ENCODE peak calls at places on chromosome 5, in six cellular contexts. S is cardiac fibroblast; U is epithelial cell of esophagus; W is lower lobe of right lung; J is CD8-positive, alpha-beta T cell; K is lung. L is an unnamed sample.

GRCh38 chr5:132850066-132850465 is 16.2 kb downstream of the GDF9 start:
- DNase-seq in S (peak), U (no peak), W (no peak), J (no peak), K (no peak), L (no peak)

GRCh38 chr5:52693279-52693678 is 94.4 kb upstream of the ITGA1 start:
- DNase-seq in S (peak), U (peak), W (no peak), J (no peak), K (no peak), L (no peak)

GRCh38 chr5:127639804-127640203 is 9.1 kb upstream of the CTXN3 start:
- DNase-seq in S (no peak), U (no peak), W (no peak), J (no peak), K (no peak), L (no peak)

GRCh38 chr5:174910245-174910737 is 185.9 kb downstream of the MSX2 start:
- DNase-seq in S (peak), U (peak), W (peak), J (no peak), K (peak), L (peak)

GRCh38 chr5:9037048-9037447 is 508.8 kb downstream of the SEMA5A start:
- DNase-seq in S (no peak), U (no peak), W (no peak), J (no peak), K (no peak), L (no peak)

GRCh38 chr5:172777381-172778222 is 6.6 kb upstream of the DUSP1 start:
- DNase-seq in S (peak), U (peak), W (peak), J (peak), K (peak), L (no peak)

GRCh38 chr5:38540348-38540747 is 16.1 kb downstream of the LIFR start:
- DNase-seq in S (no peak), U (no peak), W (peak), J (no peak), K (peak), L (no peak)

GRCh38 chr5:124655943-124656459 is 90.4 kb downstream of the ZNF608 start:
- DNase-seq in S (peak), U (peak), W (no peak), J (no peak), K (peak), L (no peak)

GRCh38 chr5:16736158-16736994 is 119.6 kb upstream of the RETREG1 start:
- DNase-seq in S (peak), U (peak), W (peak), J (no peak), K (peak), L (no peak)

GRCh38 chr5:111278824-111279504 is 54.8 kb downstream of the CAMK4 start:
- DNase-seq in S (peak), U (peak), W (peak), J (peak), K (peak), L (no peak)

GRCh38 chr5:142120247-142120935 is 11.8 kb downstream of the NDFIP1 start:
- DNase-seq in S (no peak), U (no peak), W (no peak), J (no peak), K (no peak), L (no peak)

GRCh38 chr5:150318613-150319483 is 16.1 kb upstream of the ARSI start:
- DNase-seq in S (no peak), U (peak), W (no peak), J (no peak), K (no peak), L (no peak)

GRCh38 chr5:75055727-75056144 is 3.4 kb upstream of the GCNT4 start:
- DNase-seq in S (no peak), U (no peak), W (no peak), J (no peak), K (no peak), L (no peak)

GRCh38 chr5:158482201-158482600 is 617.5 kb downstream of the EBF1 start:
- DNase-seq in S (no peak), U (no peak), W (no peak), J (no peak), K (no peak), L (no peak)

GRCh38 chr5:154795235-154795596 is 40.0 kb downstream of the LARP1 start:
- DNase-seq in S (peak), U (no peak), W (no peak), J (no peak), K (no peak), L (no peak)

GRCh38 chr5:6700074-6700685 is 13.1 kb upstream of the TENT4A start:
- DNase-seq in S (no peak), U (no peak), W (no peak), J (no peak), K (peak), L (no peak)

GRCh38 chr5:89572696-89573095 is 689.7 kb upstream of the MEF2C start:
- DNase-seq in S (peak), U (peak), W (no peak), J (no peak), K (no peak), L (no peak)

GRCh38 chr5:40260351-40260750 is 419.4 kb upstream of the PTGER4 start:
- DNase-seq in S (peak), U (no peak), W (no peak), J (no peak), K (no peak), L (no peak)

GRCh38 chr5:54311178-54311811 is 922 bp upstream of the ARL15 start:
- DNase-seq in S (peak), U (peak), W (no peak), J (no peak), K (no peak), L (no peak)

GRCh38 chr5:127068771-127069330 is 4.5 kb downstream of the C5orf63 start:
- DNase-seq in S (peak), U (peak), W (no peak), J (no peak), K (no peak), L (no peak)

GRCh38 chr5:159310492-159310891 is 19.8 kb downstream of the IL12B start:
- DNase-seq in S (no peak), U (peak), W (peak), J (no peak), K (peak), L (no peak)

GRCh38 chr5:10233505-10233904 is 16.2 kb downstream of the ATPSCKMT start:
- DNase-seq in S (peak), U (peak), W (no peak), J (no peak), K (peak), L (no peak)

GRCh38 chr5:35857004-35857345 is 284 bp downstream of the IL7R start:
- DNase-seq in S (no peak), U (no peak), W (no peak), J (no peak), K (no peak), L (no peak)

GRCh38 chr5:21802869-21803490 is 1050.2 kb downstream of the CDH12 start:
- DNase-seq in S (peak), U (peak), W (no peak), J (no peak), K (no peak), L (no peak)

GRCh38 chr5:32455311-32455710 is 10.8 kb upstream of the ZFR start:
- DNase-seq in S (no peak), U (no peak), W (no peak), J (no peak), K (no peak), L (no peak)

GRCh38 chr5:34053571-34054271 is 10.7 kb upstream of the C1QTNF3 start:
- DNase-seq in S (no peak), U (no peak), W (no peak), J (no peak), K (no peak), L (no peak)

GRCh38 chr5:112216140-112216539 is 202.9 kb downstream of the EPB41L4A start:
- DNase-seq in S (no peak), U (no peak), W (no peak), J (no peak), K (no peak), L (no peak)

GRCh38 chr5:7576023-7576715 is 180.2 kb downstream of the ADCY2 start:
- DNase-seq in S (no peak), U (no peak), W (no peak), J (no peak), K (no peak), L (no peak)

GRCh38 chr5:5183192-5183699 is 43.1 kb downstream of the ADAMTS16 start:
- DNase-seq in S (no peak), U (no peak), W (no peak), J (no peak), K (no peak), L (no peak)

DNA sequence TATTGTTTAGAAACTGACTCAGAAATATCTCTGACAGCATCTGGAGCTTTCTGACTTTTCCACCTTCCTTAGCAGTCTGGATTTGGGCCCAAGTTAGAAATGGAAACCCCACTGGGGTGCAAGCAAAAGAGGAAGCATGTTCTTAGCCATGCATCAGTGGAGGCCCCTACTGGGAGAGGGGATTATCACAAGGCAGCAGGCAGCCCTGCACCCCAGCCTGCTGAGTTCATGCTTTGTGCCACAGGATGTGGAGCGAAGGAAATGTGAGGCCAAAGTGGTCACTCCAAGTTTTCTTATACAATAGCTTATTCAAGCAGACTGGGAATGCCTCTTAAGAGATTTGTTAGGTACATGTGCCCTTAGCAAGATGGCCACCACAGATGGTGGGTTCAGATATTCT is 146.4 kb upstream of the TLX3 start:
- DNase-seq in S (peak), U (peak), W (no peak), J (no peak), K (no peak), L (no peak)
- TF ChIP-seq CTCF in S (peak), U (peak), W (no peak), J (no peak), K (no peak), L (peak)

GRCh38 chr5:148179234-148179824 is 11.0 kb downstream of the SPINK14 start:
- DNase-seq in S (peak), U (peak), W (no peak), J (no peak), K (no peak), L (no peak)
- TF ChIP-seq CTCF in S (peak), U (peak), W (peak), J (peak), K (peak), L (peak)

GRCh38 chr5:140560227-140560626 is 3.0 kb upstream of the SRA1 start:
- DNase-seq in S (no peak), U (no peak), W (no peak), J (no peak), K (no peak), L (no peak)
- TF ChIP-seq CTCF in S (no peak), U (no peak), W (no peak), J (no peak), K (no peak), L (no peak)

DNA sequence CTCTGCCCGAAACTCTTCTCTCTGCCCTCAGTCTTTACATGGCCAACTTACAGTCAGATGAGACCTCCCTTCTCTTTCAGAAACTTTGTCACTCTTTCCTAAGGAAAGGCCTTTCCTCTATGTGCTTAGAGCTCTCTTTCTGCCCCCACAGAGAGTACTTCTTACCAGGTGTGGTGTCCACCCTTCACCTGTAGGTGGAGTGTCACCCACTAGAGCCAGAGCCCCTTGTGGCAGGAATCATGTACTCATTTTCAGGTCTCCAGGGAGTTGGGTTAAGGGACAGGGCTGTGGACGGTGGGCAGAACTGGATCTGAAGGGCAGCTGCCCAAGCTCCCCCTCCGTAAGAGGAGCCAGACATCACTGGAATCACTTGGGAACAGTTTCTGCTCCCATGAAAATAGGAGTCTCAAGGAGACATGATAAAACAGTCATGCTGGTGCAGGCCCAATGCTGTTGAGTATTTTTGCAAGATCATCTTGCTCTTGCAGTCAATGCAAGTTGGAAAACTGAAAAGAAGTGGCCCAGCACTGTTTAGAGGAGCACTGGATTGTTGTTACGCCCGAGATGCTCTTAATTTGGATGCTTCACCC is 436.7 kb downstream of the ZSWIM6 start:
- DNase-seq in S (peak), U (peak), W (no peak), J (no peak), K (no peak), L (no peak)
- TF ChIP-seq CTCF in S (peak), U (peak), W (peak), J (no peak), K (no peak), L (peak)

GRCh38 chr5:93620487-93621339 is 37.7 kb downstream of the NR2F1 start:
- DNase-seq in S (peak), U (peak), W (peak), J (peak), K (peak), L (no peak)
- TF ChIP-seq CTCF in S (peak), U (peak), W (no peak), J (no peak), K (no peak), L (peak)

DNA sequence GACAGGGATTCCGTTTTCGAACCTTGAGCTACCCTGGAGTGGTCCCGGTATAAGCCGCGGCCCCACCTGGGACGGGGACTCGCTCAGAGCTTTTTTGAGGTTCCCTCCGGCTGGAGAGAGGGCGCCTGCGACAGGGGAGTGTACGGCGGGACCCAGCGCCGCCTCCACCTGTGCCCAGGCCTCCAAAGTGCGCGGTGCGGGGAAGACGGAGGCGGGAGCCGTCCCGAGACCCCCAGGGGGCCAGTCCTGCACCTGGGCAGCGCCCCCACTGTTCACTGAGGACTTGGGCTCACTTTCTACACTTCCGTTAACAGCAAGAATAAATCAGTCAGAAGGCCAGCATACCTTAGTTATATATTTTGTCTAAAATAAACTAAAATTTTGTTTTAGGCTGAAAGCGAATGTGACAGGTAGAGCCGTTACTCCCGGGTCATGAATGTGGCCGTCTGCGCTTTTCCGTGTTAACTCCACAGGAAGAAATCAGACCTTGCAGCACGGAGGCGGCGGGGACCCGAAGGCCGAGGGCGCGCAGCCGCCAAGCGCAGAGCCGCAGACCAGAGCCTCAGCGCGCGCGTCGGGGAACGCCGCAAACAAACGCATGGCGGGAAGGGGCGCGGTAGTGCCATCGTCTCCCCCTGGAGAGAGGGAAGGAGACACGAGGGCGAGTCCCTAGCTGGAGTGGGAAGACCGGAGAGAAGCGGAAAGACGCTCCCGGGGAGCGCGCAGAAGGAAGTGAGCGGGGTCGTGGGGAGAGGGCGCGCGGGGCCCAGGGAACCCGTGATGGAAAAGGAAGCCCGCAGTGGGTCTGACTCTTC is 14.1 kb downstream of the TRIM7 start:
- DNase-seq in S (peak), U (peak), W (peak), J (no peak), K (no peak), L (no peak)
- TF ChIP-seq CTCF in S (peak), U (no peak), W (no peak), J (peak), K (no peak), L (peak)

L was measured in D721Med.